ENCODE peak calls at places on chromosomes 6 and 20, in six cellular contexts. Q, O, T, P, L and K are unnamed samples.

GRCh38 chr20:21026951-21027350 is 79.2 kb downstream of the LINC00237 start:
- DNase-seq in Q (no peak), O (no peak), T (no peak), P (no peak), L (no peak), K (no peak)

GRCh38 chr20:32456869-32457421 is 98.8 kb downstream of the ASXL1 start:
- DNase-seq in Q (peak; percentile 64), O (no peak), T (peak; percentile 81), P (no peak), L (peak; percentile 95), K (peak; percentile 12)

GRCh38 chr6:141252828-141253608 is 879.7 kb upstream of the GJE1 start:
- DNase-seq in Q (no peak), O (no peak), T (no peak), P (no peak), L (no peak), K (peak; percentile 58)

GRCh38 chr6:26363882-26364825 is 844 bp upstream of the BTN3A2 start:
- DNase-seq in Q (no peak), O (no peak), T (no peak), P (no peak), L (peak; percentile 24), K (peak; percentile 28)

GRCh38 chr6:161393839-161394364 is 120.0 kb upstream of the AGPAT4 start:
- DNase-seq in Q (no peak), O (peak; percentile 51), T (no peak), P (no peak), L (peak; percentile 60), K (peak; percentile 90)

GRCh38 chr6:69846770-69847506 is 19.4 kb upstream of the COL19A1 start:
- DNase-seq in Q (no peak), O (no peak), T (no peak), P (no peak), L (no peak), K (no peak)

GRCh38 chr6:57224769-57225515 is 2.8 kb upstream of the RAB23 start:
- DNase-seq in Q (no peak), O (no peak), T (no peak), P (no peak), L (no peak), K (peak; percentile 70)

GRCh38 chr6:27720607-27721580 is 191.3 kb downstream of the OR2B2 start:
- DNase-seq in Q (no peak), O (no peak), T (no peak), P (no peak), L (peak; percentile 91), K (peak; percentile 2)

GRCh38 chr20:7980332-7981046 is 39.1 kb downstream of the TMX4 start:
- DNase-seq in Q (no peak), O (no peak), T (no peak), P (no peak), L (peak; percentile 53), K (peak; percentile 48)

GRCh38 chr6:79203753-79204253 is 30.7 kb downstream of the HMGN3 start:
- DNase-seq in Q (no peak), O (no peak), T (no peak), P (no peak), L (no peak), K (no peak)

GRCh38 chr6:524803-525202 is 132.1 kb downstream of the HUS1B start:
- DNase-seq in Q (no peak), O (no peak), T (no peak), P (no peak), L (peak; percentile 66), K (no peak)

GRCh38 chr6:138527376-138528092 is 28.2 kb upstream of the NHSL1 start:
- DNase-seq in Q (no peak), O (no peak), T (no peak), P (no peak), L (no peak), K (peak; percentile 24)

GRCh38 chr6:35294308-35294945 is 3.2 kb upstream of the DEF6 start:
- DNase-seq in Q (no peak), O (no peak), T (peak; percentile 63), P (no peak), L (peak; percentile 85), K (peak; percentile 22)

GRCh38 chr6:161370882-161371281 is 97.0 kb upstream of the AGPAT4 start:
- DNase-seq in Q (peak; percentile 42), O (peak; percentile 52), T (peak; percentile 79), P (no peak), L (peak; percentile 88), K (peak; percentile 77)

GRCh38 chr6:104409913-104410312 is 449.8 kb downstream of the HACE1 start:
- DNase-seq in Q (no peak), O (no peak), T (no peak), P (no peak), L (no peak), K (no peak)

GRCh38 chr6:74068945-74069570 is 373.1 kb downstream of the CD109 start:
- DNase-seq in Q (no peak), O (no peak), T (peak; percentile 24), P (no peak), L (no peak), K (peak; percentile 93)

GRCh38 chr6:3317741-3318211 is 59.0 kb downstream of the PSMG4 start:
- DNase-seq in Q (no peak), O (no peak), T (no peak), P (no peak), L (peak; percentile 20), K (peak; percentile 36)

DNA sequence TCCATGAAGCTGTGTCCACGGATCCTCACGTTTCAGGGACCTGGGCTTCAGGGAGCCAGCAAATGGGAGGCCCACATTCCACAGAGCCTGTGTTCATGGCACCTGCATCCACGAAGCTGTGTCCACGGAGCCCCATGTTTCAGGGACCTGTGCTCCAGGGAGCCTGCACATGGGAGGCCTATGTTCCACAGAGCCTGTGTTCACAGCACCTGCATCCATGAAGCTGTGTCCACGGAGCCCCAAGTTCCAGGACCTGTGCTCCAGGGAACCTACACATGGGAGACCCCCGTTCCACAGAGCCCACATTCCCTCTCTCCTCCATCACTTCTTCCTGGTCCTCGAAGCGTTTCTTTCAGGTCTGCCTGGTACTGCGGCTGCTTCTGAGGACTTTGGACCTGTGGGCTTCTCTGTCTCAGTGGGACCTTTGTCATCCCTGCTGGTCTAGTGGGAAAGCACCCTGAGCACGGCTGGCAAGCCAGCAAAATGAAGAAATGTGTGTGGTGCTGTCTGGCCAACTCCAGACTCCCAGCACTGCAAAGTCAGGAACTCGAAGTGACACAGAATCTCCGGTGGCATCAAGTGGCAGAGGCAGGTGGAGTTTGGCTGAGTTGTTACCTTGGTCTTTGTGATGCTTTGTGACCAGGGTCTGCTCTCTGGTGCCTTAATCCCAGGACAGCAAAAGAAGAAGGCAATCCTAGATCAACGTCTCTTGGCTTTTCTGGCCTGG is 245.9 kb downstream of the DLL1 start:
- DNase-seq in Q (no peak), O (no peak), T (no peak), P (peak; percentile 34), L (no peak), K (no peak)
- TF ChIP-seq CTCF in Q (no peak), O (no peak), T (no peak), P (no peak), L (no peak), K (no peak)

GRCh38 chr20:22586645-22587310 is 2.4 kb upstream of the FOXA2 start:
- DNase-seq in Q (no peak), O (no peak), T (peak; percentile 92), P (peak; percentile 78), L (peak; percentile 92), K (no peak)
- H3K4me3 ChIP-seq in Q (no peak overlapping the region), O (no peak overlapping the region), T (peak overlapping the region; percentile 40), P (peak overlapping the region; percentile 46), L (peak overlapping the region; percentile 73), K (no peak overlapping the region)

GRCh38 chr6:38281131-38281530 is 358.6 kb downstream of the BTBD9 start:
- DNase-seq in Q (no peak), O (no peak), T (no peak), P (no peak), L (no peak), K (no peak)

GRCh38 chr6:38279945-38280588 is 359.7 kb downstream of the BTBD9 start:
- DNase-seq in Q (no peak), O (no peak), T (no peak), P (no peak), L (no peak), K (peak; percentile 36)

GRCh38 chr6:38283734-38284362 is 355.9 kb downstream of the BTBD9 start:
- DNase-seq in Q (no peak), O (no peak), T (no peak), P (no peak), L (no peak), K (no peak)

GRCh38 chr6:38282911-38283310 is 356.8 kb downstream of the BTBD9 start:
- DNase-seq in Q (no peak), O (no peak), T (no peak), P (no peak), L (no peak), K (no peak)

GRCh38 chr6:38279423-38279822 is 360.3 kb downstream of the BTBD9 start:
- DNase-seq in Q (no peak), O (no peak), T (no peak), P (no peak), L (no peak), K (peak; percentile 33)
- TF ChIP-seq CTCF in Q (no peak), O (peak; percentile 18), T (no peak), P (peak; percentile 13), L (peak; percentile 56), K (peak; percentile 58)

GRCh38 chr6:110329729-110330436 is 28.3 kb downstream of the METTL24 start:
- DNase-seq in Q (no peak), O (no peak), T (no peak), P (no peak), L (peak; percentile 55), K (peak; percentile 52)
- H3K4me3 ChIP-seq in Q (no peak overlapping the region), O (no peak overlapping the region), T (peak overlapping the region; percentile 18), P (peak overlapping the region; percentile 32), L (no peak overlapping the region), K (peak overlapping the region; percentile 38)